ENCODE peak calls at places on chromosomes 5 and 9, in eight cellular contexts. G is cardiac fibroblast, L is globus pallidus, U is glutamatergic neuron, H is T1000, F is HTR-8/SVneo, B is mesenchymal stem cell, Y is NCI-H1092. J is an unnamed sample.

GRCh38 chr9:135503371-135504261 is 3.1 kb downstream of the MRPS2 start:
- DNase-seq in G (no peak), L (no peak), U (peak), H (no peak), F (no peak), B (no peak), Y (no peak), J (no peak)

GRCh38 chr5:155064580-155064979 is 51.0 kb downstream of the KIF4B start:
- DNase-seq in G (no peak), L (no peak), U (no peak), H (no peak), F (no peak), B (no peak), Y (no peak), J (no peak)

GRCh38 chr9:127676636-127677035 is 30.2 kb upstream of the CFAP157 start:
- DNase-seq in G (no peak), L (no peak), U (no peak), H (no peak), F (no peak), B (no peak), Y (no peak), J (no peak)

GRCh38 chr5:14421851-14422250 is 159.7 kb upstream of the OTULINL start:
- DNase-seq in G (no peak), L (no peak), U (no peak), H (no peak), F (no peak), B (no peak), Y (no peak), J (no peak)

GRCh38 chr9:122297512-122297911 is 32.8 kb downstream of the MRRF start:
- DNase-seq in G (no peak), L (no peak), U (no peak), H (no peak), F (no peak), B (no peak), Y (no peak), J (no peak)

GRCh38 chr9:2610985-2611384 is 10.6 kb upstream of the VLDLR start:
- DNase-seq in G (peak), L (no peak), U (no peak), H (no peak), F (no peak), B (no peak), Y (no peak), J (no peak)

GRCh38 chr9:19193029-19193324 is 37.5 kb upstream of the DENND4C start:
- DNase-seq in G (no peak), L (no peak), U (no peak), H (no peak), F (no peak), B (no peak), Y (no peak), J (no peak)

GRCh38 chr5:1792842-1793266 is 6.8 kb downstream of the MRPL36 start:
- DNase-seq in G (peak), L (no peak), U (no peak), H (peak), F (peak), B (peak), Y (no peak), J (no peak)

GRCh38 chr5:617896-618295 is 5.8 kb downstream of the CEP72 start:
- DNase-seq in G (no peak), L (no peak), U (no peak), H (no peak), F (no peak), B (no peak), Y (no peak), J (no peak)

GRCh38 chr9:127557466-127557869 is 54.6 kb upstream of the STXBP1 start:
- DNase-seq in G (peak), L (no peak), U (no peak), H (peak), F (peak), B (peak), Y (no peak), J (peak)

GRCh38 chr5:72244862-72245371 is 75.1 kb downstream of the MRPS27 start:
- DNase-seq in G (peak), L (peak), U (peak), H (no peak), F (no peak), B (peak), Y (no peak), J (peak)

GRCh38 chr9:137306546-137307254 is 4.6 kb upstream of the NRARP start:
- DNase-seq in G (no peak), L (no peak), U (peak), H (no peak), F (no peak), B (no peak), Y (no peak), J (peak)

GRCh38 chr5:162248107-162248713 is 180.6 kb downstream of the GABRG2 start:
- DNase-seq in G (no peak), L (no peak), U (peak), H (no peak), F (no peak), B (no peak), Y (no peak), J (peak)

GRCh38 chr9:26321935-26322334 is 570.7 kb downstream of the CAAP1 start:
- DNase-seq in G (no peak), L (no peak), U (no peak), H (no peak), F (no peak), B (no peak), Y (no peak), J (no peak)

GRCh38 chr9:88106492-88106891 is 31.8 kb downstream of the SPATA31C2 start:
- DNase-seq in G (peak), L (no peak), U (no peak), H (no peak), F (peak), B (peak), Y (no peak), J (no peak)

GRCh38 chr5:178325311-178326053 is 92.9 kb upstream of the PHYKPL start:
- DNase-seq in G (no peak), L (no peak), U (no peak), H (no peak), F (no peak), B (no peak), Y (no peak), J (no peak)

GRCh38 chr5:150144211-150144801 is 11.3 kb downstream of the PDGFRB start:
- DNase-seq in G (peak), L (no peak), U (no peak), H (no peak), F (no peak), B (peak), Y (no peak), J (no peak)

GRCh38 chr5:142200387-142200786 is 91.8 kb downstream of the NDFIP1 start:
- DNase-seq in G (no peak), L (no peak), U (no peak), H (no peak), F (no peak), B (no peak), Y (no peak), J (no peak)

GRCh38 chr5:150338546-150338945 is 19.0 kb upstream of the TCOF1 start:
- DNase-seq in G (no peak), L (peak), U (no peak), H (no peak), F (no peak), B (no peak), Y (no peak), J (no peak)

GRCh38 chr9:121313458-121314152 is 45.6 kb downstream of the GSN start:
- DNase-seq in G (no peak), L (no peak), U (peak), H (no peak), F (no peak), B (no peak), Y (no peak), J (no peak)

GRCh38 chr5:109611061-109611460 is 78.7 kb upstream of the MAN2A1 start:
- DNase-seq in G (no peak), L (no peak), U (no peak), H (no peak), F (no peak), B (no peak), Y (no peak), J (no peak)

GRCh38 chr5:98726258-98726657 is 47.2 kb upstream of the RGMB start:
- DNase-seq in G (no peak), L (no peak), U (no peak), H (no peak), F (no peak), B (no peak), Y (no peak), J (no peak)

GRCh38 chr5:152051499-152052454 is 127.1 kb upstream of the GLRA1 start:
- DNase-seq in G (no peak), L (no peak), U (peak), H (no peak), F (no peak), B (no peak), Y (no peak), J (peak)

J was measured in ecto neural progenitor cell.